ENCODE peak calls at places on chromosome 16, in ten cellular contexts. W is left lung, U is mucosa of descending colon, D is neural progenitor cell, V is hepatocyte, T is B cell, H is astrocyte of the spinal cord, P is mammary epithelial cell, I is H9, Z is AG10803. E is an unnamed sample.

GRCh38 chr16:56462064-56462796 is 10.9 kb downstream of the OGFOD1 start:
- DNase-seq in W (no peak), U (no peak), D (no peak), V (no peak), T (no peak), H (no peak), P (no peak), I (no peak), Z (no peak), E (no peak)

GRCh38 chr16:28977703-28978641 is 3.4 kb downstream of the SPNS1 start:
- DNase-seq in W (peak; percentile 39), U (no peak), D (peak; percentile 43), V (peak; percentile 50), T (peak; percentile 65), H (no peak), P (no peak), I (peak; percentile 66), Z (no peak), E (peak; percentile 46)

GRCh38 chr16:57500578-57501111 is 14.4 kb upstream of the DOK4 start:
- DNase-seq in W (peak; percentile 68), U (no peak), D (no peak), V (peak; percentile 61), T (no peak), H (no peak), P (no peak), I (no peak), Z (no peak), E (peak; percentile 11)

GRCh38 chr16:80518436-80518835 is 22.4 kb upstream of the DYNLRB2 start:
- DNase-seq in W (no peak), U (no peak), D (no peak), V (no peak), T (no peak), H (peak; percentile 2), P (peak; percentile 60), I (no peak), Z (no peak), E (peak; percentile 4)

GRCh38 chr16:58399718-58400633 is 7.7 kb downstream of the GINS3 start:
- DNase-seq in W (no peak), U (no peak), D (no peak), V (no peak), T (no peak), H (no peak), P (peak; percentile 75), I (no peak), Z (no peak), E (no peak)

GRCh38 chr16:88350922-88351321 is 31.8 kb upstream of the ZNF469 start:
- DNase-seq in W (peak; percentile 64), U (peak; percentile 39), D (no peak), V (no peak), T (no peak), H (no peak), P (no peak), I (no peak), Z (no peak), E (no peak)

GRCh38 chr16:66904846-66905632 is 13.6 kb downstream of the CDH16 start:
- DNase-seq in W (no peak), U (no peak), D (no peak), V (peak; percentile 56), T (peak; percentile 7), H (no peak), P (no peak), I (no peak), Z (no peak), E (no peak)

GRCh38 chr16:48619547-48619946 is 9.6 kb upstream of the N4BP1 start:
- DNase-seq in W (no peak), U (no peak), D (no peak), V (no peak), T (no peak), H (no peak), P (no peak), I (no peak), Z (no peak), E (no peak)

GRCh38 chr16:87017388-87018012 is 299.7 kb downstream of the C16orf95 start:
- DNase-seq in W (no peak), U (no peak), D (peak; percentile 51), V (peak; percentile 32), T (no peak), H (peak; percentile 91), P (peak; percentile 94), I (peak; percentile 39), Z (peak; percentile 79), E (no peak)

GRCh38 chr16:72715267-72715666 is 332.7 kb downstream of the ZFHX3 start:
- DNase-seq in W (no peak), U (no peak), D (no peak), V (no peak), T (no peak), H (peak; percentile 20), P (peak; percentile 2), I (no peak), Z (peak; percentile 29), E (no peak)

GRCh38 chr16:12147681-12148479 is 171.3 kb downstream of the SNX29 start:
- DNase-seq in W (no peak), U (no peak), D (peak; percentile 86), V (no peak), T (peak; percentile 23), H (no peak), P (no peak), I (peak; percentile 67), Z (no peak), E (peak; percentile 93)

GRCh38 chr16:57316390-57317017 is 32.0 kb upstream of the PLLP start:
- DNase-seq in W (no peak), U (no peak), D (no peak), V (peak; percentile 37), T (no peak), H (peak; percentile 87), P (peak; percentile 83), I (no peak), Z (peak; percentile 91), E (no peak)

GRCh38 chr16:5024632-5025031 is 9.1 kb downstream of the NAGPA start:
- DNase-seq in W (no peak), U (no peak), D (peak; percentile 37), V (no peak), T (no peak), H (peak; percentile 8), P (peak; percentile 45), I (no peak), Z (no peak), E (peak; percentile 53)

GRCh38 chr16:7268182-7268581 is 64.5 kb upstream of the RBFOX1 start:
- DNase-seq in W (no peak), U (no peak), D (peak; percentile 64), V (peak; percentile 71), T (no peak), H (no peak), P (peak; percentile 4), I (peak; percentile 69), Z (no peak), E (peak; percentile 5)
- TF ChIP-seq CTCF in W (peak; percentile 30), U (peak; percentile 49), D (peak; percentile 73), V (peak; percentile 68), T (no peak), H (peak; percentile 28), P (peak; percentile 38), I (peak; percentile 77), Z (peak; percentile 31), E (peak; percentile 72)

GRCh38 chr16:20676268-20676828 is 21.1 kb downstream of the ACSM1 start:
- DNase-seq in W (no peak), U (no peak), D (no peak), V (no peak), T (no peak), H (no peak), P (peak; percentile 19), I (no peak), Z (no peak), E (no peak)

GRCh38 chr16:20675488-20676267 is 21.8 kb downstream of the ACSM1 start:
- DNase-seq in W (no peak), U (peak; percentile 80), D (peak; percentile 15), V (peak; percentile 69), T (no peak), H (no peak), P (peak; percentile 74), I (peak; percentile 79), Z (peak; percentile 5), E (no peak)

GRCh38 chr16:20674684-20675487 is 22.6 kb downstream of the ACSM1 start:
- DNase-seq in W (no peak), U (no peak), D (peak; percentile 18), V (no peak), T (no peak), H (no peak), P (peak; percentile 15), I (no peak), Z (no peak), E (no peak)

GRCh38 chr16:20678242-20678641 is 19.2 kb downstream of the ACSM1 start:
- DNase-seq in W (no peak), U (no peak), D (no peak), V (no peak), T (no peak), H (no peak), P (no peak), I (no peak), Z (no peak), E (no peak)

GRCh38 chr16:20676867-20677266 is 20.6 kb downstream of the ACSM1 start:
- DNase-seq in W (no peak), U (no peak), D (no peak), V (no peak), T (no peak), H (no peak), P (no peak), I (no peak), Z (no peak), E (no peak)
- TF ChIP-seq CTCF in W (no peak), U (no peak), D (peak; percentile 22), V (peak; percentile 5), T (peak; percentile 12), H (no peak), P (peak; percentile 12), I (peak; percentile 47), Z (no peak), E (no peak)

GRCh38 chr16:84843149-84844048 is 23.6 kb downstream of the CRISPLD2 start:
- DNase-seq in W (peak; percentile 44), U (no peak), D (no peak), V (no peak), T (no peak), H (no peak), P (no peak), I (no peak), Z (no peak), E (no peak)

GRCh38 chr16:84844049-84844350 is 24.2 kb downstream of the CRISPLD2 start:
- DNase-seq in W (peak; percentile 72), U (peak; percentile 77), D (no peak), V (no peak), T (no peak), H (no peak), P (no peak), I (no peak), Z (peak; percentile 46), E (no peak)

GRCh38 chr16:84842516-84843148 is 22.8 kb downstream of the CRISPLD2 start:
- DNase-seq in W (peak; percentile 35), U (no peak), D (no peak), V (no peak), T (no peak), H (no peak), P (peak; percentile 31), I (no peak), Z (no peak), E (no peak)

GRCh38 chr16:84845496-84846002 is 25.8 kb downstream of the CRISPLD2 start:
- DNase-seq in W (peak; percentile 44), U (no peak), D (peak; percentile 61), V (no peak), T (no peak), H (no peak), P (no peak), I (peak; percentile 56), Z (no peak), E (no peak)

GRCh38 chr16:84844561-84845495 is 25.0 kb downstream of the CRISPLD2 start:
- DNase-seq in W (no peak), U (no peak), D (peak; percentile 85), V (no peak), T (no peak), H (no peak), P (no peak), I (peak; percentile 64), Z (no peak), E (no peak)
- TF ChIP-seq CTCF in W (no peak), U (no peak), D (no peak), V (no peak), T (no peak), H (no peak), P (no peak), I (no peak), Z (no peak), E (no peak)

GRCh38 chr16:77480671-77481315 is 46.0 kb upstream of the ADAMTS18 start:
- DNase-seq in W (no peak), U (no peak), D (no peak), V (no peak), T (no peak), H (no peak), P (no peak), I (no peak), Z (no peak), E (no peak)
- TF ChIP-seq CTCF in W (no peak), U (no peak), D (no peak), V (no peak), T (no peak), H (no peak), P (no peak), I (no peak), Z (no peak), E (no peak)